ENCODE peak calls at places on chromosomes 12 and 14, in six cellular contexts. W is H9, C is H1, Y is mesenchymal stem cell, H is neuronal stem cell, O is trophoblast cell. Q is an unnamed sample.

GRCh38 chr12:90801776-90802175 is 153.2 kb downstream of the CCER1 start:
- DNase-seq in W (no peak), C (no peak), Y (peak; percentile 4), H (no peak), O (no peak), Q (peak; percentile 48)

GRCh38 chr14:93976477-93977057 is at the start of gene ASB2:
- DNase-seq in W (no peak), C (no peak), Y (no peak), H (no peak), O (no peak), Q (peak; percentile 52)

GRCh38 chr12:105995986-105996385 is 142.8 kb downstream of the NUAK1 start:
- DNase-seq in W (no peak), C (no peak), Y (peak; percentile 84), H (no peak), O (peak; percentile 96), Q (peak; percentile 41)

GRCh38 chr12:4174417-4174816 is 99.1 kb upstream of the CCND2 start:
- DNase-seq in W (no peak), C (peak; percentile 44), Y (no peak), H (no peak), O (no peak), Q (no peak)

GRCh38 chr14:95524706-95525512 is 8.5 kb upstream of the SYNE3 start:
- DNase-seq in W (no peak), C (no peak), Y (peak; percentile 50), H (no peak), O (peak; percentile 91), Q (peak; percentile 71)

GRCh38 chr14:68148276-68148675 is 328.7 kb downstream of the RAD51B start:
- DNase-seq in W (no peak), C (no peak), Y (no peak), H (no peak), O (no peak), Q (peak; percentile 55)

GRCh38 chr12:93686572-93687365 is 9.6 kb downstream of the CRADD start:
- DNase-seq in W (no peak), C (no peak), Y (no peak), H (no peak), O (no peak), Q (no peak)

GRCh38 chr12:42299392-42300308 is 26.2 kb downstream of the ZCRB1 start:
- DNase-seq in W (no peak), C (no peak), Y (peak; percentile 80), H (no peak), O (peak; percentile 43), Q (peak; percentile 80)

GRCh38 chr12:114982760-114983159 is 298.8 kb upstream of the TBX3 start:
- DNase-seq in W (no peak), C (no peak), Y (no peak), H (no peak), O (no peak), Q (no peak)

GRCh38 chr12:110577717-110578521 is 5.2 kb downstream of the PPTC7 start:
- DNase-seq in W (no peak), C (no peak), Y (peak; percentile 92), H (no peak), O (peak; percentile 37), Q (peak; percentile 88)

GRCh38 chr14:64074961-64075619 is 219.1 kb downstream of the ESR2 start:
- DNase-seq in W (no peak), C (no peak), Y (peak; percentile 68), H (no peak), O (no peak), Q (peak; percentile 63)

GRCh38 chr12:75489613-75490210 is 9.2 kb downstream of the GLIPR1 start:
- DNase-seq in W (no peak), C (no peak), Y (no peak), H (no peak), O (no peak), Q (peak; percentile 63)
- H3K14ac ChIP-seq in W (no peak overlapping the region), C (no peak overlapping the region), Y (no peak overlapping the region), H (no peak overlapping the region), O (no peak overlapping the region), Q (peak overlapping the region; percentile 30)

DNA sequence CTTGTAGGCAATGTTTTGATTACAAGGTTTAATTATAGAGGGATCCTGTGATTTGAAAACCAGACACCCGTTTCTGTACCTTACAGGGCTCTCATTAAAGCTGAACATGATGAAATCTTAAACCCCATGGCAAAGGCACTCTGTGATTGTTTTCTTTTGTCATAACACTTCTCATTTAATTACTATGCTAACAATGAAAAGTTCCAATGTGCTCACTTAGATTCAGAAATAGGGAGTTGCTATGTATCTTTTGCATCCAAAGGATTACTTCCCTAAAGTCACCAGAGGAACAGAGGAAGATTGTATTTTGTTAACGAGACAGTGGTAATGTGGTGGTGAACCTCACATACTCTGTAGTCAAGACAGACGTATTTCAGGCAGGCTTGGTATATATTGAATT is 81.5 kb upstream of the MYF6 start:
- DNase-seq in W (no peak), C (no peak), Y (no peak), H (no peak), O (no peak), Q (no peak)
- H3K14ac ChIP-seq in W (no peak overlapping the region), C (no peak overlapping the region), Y (no peak overlapping the region), H (no peak overlapping the region), O (no peak overlapping the region), Q (no peak overlapping the region)

GRCh38 chr12:74499192-74499591 is 38.4 kb upstream of the ATXN7L3B start:
- DNase-seq in W (no peak), C (no peak), Y (no peak), H (no peak), O (no peak), Q (no peak)
- H3K14ac ChIP-seq in W (no peak overlapping the region), C (no peak overlapping the region), Y (no peak overlapping the region), H (no peak overlapping the region), O (no peak overlapping the region), Q (no peak overlapping the region)

DNA sequence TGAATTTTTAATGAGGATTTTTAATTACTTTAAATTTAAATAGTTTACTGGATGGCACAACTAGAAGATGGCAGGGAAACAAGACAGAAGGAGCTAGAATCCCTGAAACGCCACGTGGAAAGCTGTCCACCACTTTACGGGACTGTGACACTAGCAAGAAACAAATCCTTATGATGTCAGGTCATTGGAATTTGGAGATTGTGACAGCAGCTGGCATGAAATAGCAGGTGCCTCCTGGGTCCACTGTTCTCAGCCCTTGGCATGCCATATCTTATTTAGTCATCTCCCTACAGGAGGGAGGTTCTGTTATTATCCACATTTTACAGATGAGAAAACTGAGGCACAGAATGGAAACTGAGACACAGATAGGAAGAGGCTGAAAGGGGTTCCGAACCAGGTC is 113.8 kb downstream of the BCL11B start:
- DNase-seq in W (no peak), C (no peak), Y (no peak), H (no peak), O (no peak), Q (no peak)
- H3K14ac ChIP-seq in W (no peak overlapping the region), C (no peak overlapping the region), Y (no peak overlapping the region), H (no peak overlapping the region), O (no peak overlapping the region), Q (no peak overlapping the region)

DNA sequence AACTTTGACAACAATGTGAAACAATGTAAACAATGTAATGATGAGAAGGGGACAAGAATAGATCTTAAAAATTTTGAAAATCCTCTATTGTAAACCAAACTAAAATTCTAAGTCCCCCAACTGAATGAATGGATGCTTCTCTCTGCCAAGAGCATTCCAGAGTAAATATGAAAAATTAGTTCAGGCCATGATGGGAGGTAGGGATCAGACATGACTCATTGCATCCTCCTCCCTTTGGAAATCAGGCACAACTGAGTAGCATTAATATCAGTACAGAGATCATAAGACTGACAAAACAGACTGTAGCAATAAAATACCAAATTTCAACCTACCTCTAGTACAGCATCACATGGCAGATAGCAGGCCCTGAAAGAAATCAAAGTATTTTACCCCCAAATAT is 559.9 kb downstream of the C12orf50 start:
- DNase-seq in W (no peak), C (no peak), Y (no peak), H (no peak), O (no peak), Q (peak; percentile 13)
- H3K14ac ChIP-seq in W (no peak overlapping the region), C (no peak overlapping the region), Y (no peak overlapping the region), H (no peak overlapping the region), O (no peak overlapping the region), Q (no peak overlapping the region)

DNA sequence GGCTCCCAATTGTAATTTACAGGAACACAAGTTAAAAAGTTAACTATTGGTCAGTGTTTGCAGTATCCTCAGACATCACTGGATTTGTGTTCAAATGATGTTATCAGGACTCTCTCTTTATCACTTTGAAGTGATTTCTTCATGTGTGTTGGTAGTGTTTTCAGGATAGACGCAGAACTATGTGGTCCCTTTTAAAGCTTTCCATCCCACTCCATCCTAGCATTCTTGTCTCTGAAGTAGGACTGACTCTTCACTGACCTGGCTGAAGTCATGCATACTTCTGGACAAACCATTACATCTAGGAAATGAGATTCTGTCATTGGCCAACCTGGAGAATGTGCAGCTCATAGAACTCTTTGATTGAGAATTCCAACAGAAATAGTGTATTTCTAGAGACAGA is 156.0 kb downstream of the KICS2 start:
- DNase-seq in W (no peak), C (no peak), Y (no peak), H (no peak), O (no peak), Q (peak; percentile 75)
- H3K14ac ChIP-seq in W (no peak overlapping the region), C (no peak overlapping the region), Y (no peak overlapping the region), H (no peak overlapping the region), O (no peak overlapping the region), Q (peak overlapping the region; percentile 39)

DNA sequence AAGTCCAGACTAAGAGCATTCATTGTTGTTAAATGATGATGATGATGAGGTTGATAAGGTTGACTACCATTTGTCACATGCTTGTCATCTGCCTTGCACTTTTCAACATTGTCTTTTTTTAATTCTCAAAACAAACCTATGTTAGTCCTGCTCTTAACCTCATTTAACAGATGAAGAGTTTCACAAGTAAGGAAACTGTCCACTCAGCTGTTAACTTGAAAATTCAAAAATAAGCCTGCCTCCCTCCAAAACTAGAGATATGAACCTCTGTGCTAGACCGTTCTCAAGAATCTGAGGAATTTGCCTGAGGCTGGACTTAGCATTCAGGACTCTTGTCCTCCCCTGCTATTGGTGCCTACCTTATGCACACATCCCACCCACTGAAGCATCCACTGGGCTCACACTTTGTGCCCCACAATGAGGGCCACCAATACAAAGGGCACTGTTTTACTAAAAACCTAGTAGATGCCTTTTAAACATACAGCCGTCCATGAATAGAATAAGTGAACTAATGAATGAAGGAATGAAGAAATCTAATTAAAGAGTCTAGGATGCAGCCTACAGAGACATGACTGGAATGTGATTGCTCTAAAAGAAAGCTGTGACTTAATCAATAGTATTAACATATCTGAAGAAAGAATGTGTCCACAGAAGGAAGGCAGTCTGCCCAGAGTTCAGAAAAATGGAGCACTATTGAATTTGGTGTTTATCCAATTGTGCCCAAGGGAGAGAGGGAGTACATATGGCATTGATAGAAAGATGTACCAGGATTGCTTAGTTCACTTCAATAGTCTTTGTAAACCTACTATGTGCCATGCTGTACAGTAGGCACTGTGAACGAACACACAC is 238.5 kb downstream of the SPTSSA start:
- DNase-seq in W (no peak), C (no peak), Y (no peak), H (no peak), O (no peak), Q (no peak)
- H3K14ac ChIP-seq in W (no peak overlapping the region), C (no peak overlapping the region), Y (no peak overlapping the region), H (no peak overlapping the region), O (peak overlapping the region; percentile 67), Q (no peak overlapping the region)

Q was measured in IMR-90.